ENCODE peak calls at places on chromosomes 3 and 15, in nine cellular contexts. P, S, T, B, I, V, N, J and G are unnamed samples.
A peak's percentile ranks its signal among the peaks of the same experiment; 100 is the strongest.

GRCh38 chr3:168001244-168001643 is 94.5 kb downstream of the GOLIM4 start:
- DNase-seq in I (no peak), S (no peak), B (no peak), N (no peak), V (no peak), T (no peak), P (no peak), J (no peak), G (no peak)

GRCh38 chr15:76203766-76204557 is 107.3 kb downstream of the ETFA start:
- DNase-seq in J (no peak), V (no peak), N (no peak), T (no peak), P (peak; percentile 8), B (no peak), I (no peak), S (no peak), G (no peak)

GRCh38 chr3:151015762-151016161 is 43.2 kb upstream of the CLRN1 start:
- DNase-seq in B (no peak), T (no peak), N (no peak), P (no peak), J (no peak), S (no peak), I (no peak), V (no peak), G (no peak)

GRCh38 chr3:54968546-54969172 is 40.8 kb upstream of the LRTM1 start:
- DNase-seq in T (peak; percentile 60), J (no peak), N (no peak), S (no peak), I (no peak), P (no peak), V (no peak), B (no peak), G (no peak)

GRCh38 chr3:117998071-117998470 is 1036.6 kb downstream of the IGSF11 start:
- DNase-seq in I (no peak), S (no peak), T (peak; percentile 8), B (no peak), J (no peak), V (no peak), N (no peak), P (no peak), G (no peak)

GRCh38 chr3:33991673-33992072 is 193.2 kb downstream of the PDCD6IP start:
- DNase-seq in V (no peak), J (no peak), T (no peak), P (no peak), N (no peak), B (no peak), I (no peak), S (no peak), G (no peak)

GRCh38 chr3:143302638-143303171 is 183.1 kb downstream of the CHST2 start:
- DNase-seq in P (no peak), I (no peak), J (peak; percentile 30), T (peak; percentile 11), N (no peak), V (peak; percentile 88), S (no peak), B (no peak), G (peak; percentile 13)

GRCh38 chr15:32730677-32731654 is 13.2 kb downstream of the GREM1 start:
- DNase-seq in J (no peak), I (no peak), V (peak; percentile 93), S (peak; percentile 56), T (peak; percentile 84), B (no peak), N (no peak), P (no peak), G (no peak)

GRCh38 chr3:53243165-53243564 is 12.7 kb downstream of the TKT start:
- DNase-seq in V (no peak), P (no peak), J (no peak), S (no peak), I (no peak), N (no peak), T (peak; percentile 70), B (no peak), G (no peak)

GRCh38 chr3:99945328-99945995 is 127.8 kb downstream of the CMSS1 start:
- DNase-seq in T (no peak), B (no peak), P (no peak), S (peak; percentile 30), J (no peak), N (no peak), I (no peak), V (no peak), G (no peak)

GRCh38 chr15:63038926-63039673 is 3.4 kb upstream of the TPM1 start:
- DNase-seq in J (no peak), N (no peak), S (no peak), B (no peak), T (no peak), P (no peak), I (no peak), V (no peak), G (no peak)

GRCh38 chr3:100993309-100993708 is at the start of gene ABI3BP:
- DNase-seq in N (no peak), J (peak; percentile 86), V (peak; percentile 85), I (no peak), B (no peak), T (peak; percentile 36), P (no peak), S (no peak), G (peak; percentile 72)